ENCODE peak calls at places on chromosomes 1 and 21, in nine cellular contexts. One of them, this sample, is unnamed.

GRCh38 chr1:151839457-151840409 is at the start of gene C2CD4D:
- DNase-seq in cardiac muscle cell: peak
- DNase-seq in effector memory CD4-positive, alpha-beta T cell: peak
- DNase-seq in suprapubic skin: no peak
- DNase-seq in body of pancreas: peak
- DNase-seq in transverse colon: peak
- DNase-seq in iPS DF 6.9: no peak
- DNase-seq in esophagus muscularis mucosa: no peak
- DNase-seq in A549: no peak
- DNase-seq in this sample: peak

GRCh38 chr1:206575165-206575893 is 36.9 kb downstream of the EIF2D start:
- DNase-seq in body of pancreas: no peak
- DNase-seq in transverse colon: peak
- DNase-seq in iPS DF 6.9: no peak
- DNase-seq in A549: no peak
- DNase-seq in suprapubic skin: no peak
- DNase-seq in effector memory CD4-positive, alpha-beta T cell: no peak
- DNase-seq in cardiac muscle cell: peak
- DNase-seq in esophagus muscularis mucosa: no peak
- DNase-seq in this sample: peak

GRCh38 chr21:43645987-43646386 is 13.3 kb downstream of the HSF2BP start:
- DNase-seq in transverse colon: no peak
- DNase-seq in A549: peak
- DNase-seq in suprapubic skin: no peak
- DNase-seq in esophagus muscularis mucosa: no peak
- DNase-seq in effector memory CD4-positive, alpha-beta T cell: no peak
- DNase-seq in cardiac muscle cell: no peak
- DNase-seq in iPS DF 6.9: no peak
- DNase-seq in body of pancreas: no peak
- DNase-seq in this sample: no peak

GRCh38 chr1:59445040-59445439 is 148.1 kb downstream of the FGGY start:
- DNase-seq in transverse colon: peak
- DNase-seq in A549: peak
- DNase-seq in esophagus muscularis mucosa: no peak
- DNase-seq in iPS DF 6.9: no peak
- DNase-seq in effector memory CD4-positive, alpha-beta T cell: no peak
- DNase-seq in cardiac muscle cell: no peak
- DNase-seq in suprapubic skin: no peak
- DNase-seq in body of pancreas: no peak
- DNase-seq in this sample: no peak

GRCh38 chr1:86948212-86948611 is 33.8 kb downstream of the HS2ST1 start:
- DNase-seq in A549: no peak
- DNase-seq in transverse colon: no peak
- DNase-seq in suprapubic skin: no peak
- DNase-seq in esophagus muscularis mucosa: no peak
- DNase-seq in cardiac muscle cell: peak
- DNase-seq in iPS DF 6.9: no peak
- DNase-seq in effector memory CD4-positive, alpha-beta T cell: no peak
- DNase-seq in body of pancreas: no peak
- DNase-seq in this sample: no peak

GRCh38 chr1:244801246-244801645 is 34.2 kb upstream of the COX20 start:
- DNase-seq in suprapubic skin: peak
- DNase-seq in body of pancreas: peak
- DNase-seq in effector memory CD4-positive, alpha-beta T cell: peak
- DNase-seq in iPS DF 6.9: no peak
- DNase-seq in esophagus muscularis mucosa: no peak
- DNase-seq in cardiac muscle cell: peak
- DNase-seq in transverse colon: peak
- DNase-seq in A549: peak
- DNase-seq in this sample: peak

GRCh38 chr1:87113313-87113712 is 198.9 kb downstream of the HS2ST1 start:
- DNase-seq in suprapubic skin: no peak
- DNase-seq in A549: no peak
- DNase-seq in iPS DF 6.9: no peak
- DNase-seq in effector memory CD4-positive, alpha-beta T cell: no peak
- DNase-seq in esophagus muscularis mucosa: no peak
- DNase-seq in cardiac muscle cell: no peak
- DNase-seq in transverse colon: no peak
- DNase-seq in body of pancreas: no peak
- DNase-seq in this sample: no peak

GRCh38 chr1:67570473-67571143 is 114.4 kb upstream of the GADD45A start:
- DNase-seq in suprapubic skin: no peak
- DNase-seq in transverse colon: no peak
- DNase-seq in esophagus muscularis mucosa: no peak
- DNase-seq in effector memory CD4-positive, alpha-beta T cell: no peak
- DNase-seq in iPS DF 6.9: no peak
- DNase-seq in body of pancreas: no peak
- DNase-seq in A549: peak
- DNase-seq in cardiac muscle cell: no peak
- DNase-seq in this sample: no peak

GRCh38 chr1:237556911-237557310 is 333.8 kb downstream of the ZP4 start:
- DNase-seq in effector memory CD4-positive, alpha-beta T cell: no peak
- DNase-seq in suprapubic skin: no peak
- DNase-seq in body of pancreas: no peak
- DNase-seq in A549: no peak
- DNase-seq in transverse colon: no peak
- DNase-seq in cardiac muscle cell: no peak
- DNase-seq in iPS DF 6.9: no peak
- DNase-seq in esophagus muscularis mucosa: peak
- DNase-seq in this sample: no peak

GRCh38 chr1:30749691-30750583 is 7.6 kb downstream of the LAPTM5 start:
- DNase-seq in cardiac muscle cell: no peak
- DNase-seq in iPS DF 6.9: no peak
- DNase-seq in esophagus muscularis mucosa: no peak
- DNase-seq in suprapubic skin: no peak
- DNase-seq in body of pancreas: no peak
- DNase-seq in effector memory CD4-positive, alpha-beta T cell: peak
- DNase-seq in transverse colon: peak
- DNase-seq in A549: no peak
- DNase-seq in this sample: peak

GRCh38 chr21:41873005-41873404 is 6.1 kb downstream of the PRDM15 start:
- DNase-seq in esophagus muscularis mucosa: no peak
- DNase-seq in iPS DF 6.9: no peak
- DNase-seq in cardiac muscle cell: no peak
- DNase-seq in suprapubic skin: no peak
- DNase-seq in A549: no peak
- DNase-seq in body of pancreas: no peak
- DNase-seq in effector memory CD4-positive, alpha-beta T cell: no peak
- DNase-seq in transverse colon: no peak
- DNase-seq in this sample: no peak

GRCh38 chr21:37878946-37879660 is 37.2 kb downstream of the KCNJ6 start:
- DNase-seq in esophagus muscularis mucosa: no peak
- DNase-seq in effector memory CD4-positive, alpha-beta T cell: no peak
- DNase-seq in A549: peak
- DNase-seq in transverse colon: no peak
- DNase-seq in suprapubic skin: no peak
- DNase-seq in cardiac muscle cell: no peak
- DNase-seq in body of pancreas: no peak
- DNase-seq in iPS DF 6.9: no peak
- DNase-seq in this sample: no peak

GRCh38 chr1:227299238-227299637 is 19.1 kb downstream of the CDC42BPA start:
- DNase-seq in iPS DF 6.9: no peak
- DNase-seq in cardiac muscle cell: no peak
- DNase-seq in transverse colon: no peak
- DNase-seq in body of pancreas: no peak
- DNase-seq in esophagus muscularis mucosa: no peak
- DNase-seq in A549: no peak
- DNase-seq in suprapubic skin: no peak
- DNase-seq in effector memory CD4-positive, alpha-beta T cell: no peak
- DNase-seq in this sample: no peak

GRCh38 chr1:202212787-202213186 is 19.2 kb downstream of the LGR6 start:
- DNase-seq in transverse colon: no peak
- DNase-seq in esophagus muscularis mucosa: no peak
- DNase-seq in effector memory CD4-positive, alpha-beta T cell: no peak
- DNase-seq in A549: no peak
- DNase-seq in cardiac muscle cell: no peak
- DNase-seq in body of pancreas: no peak
- DNase-seq in suprapubic skin: no peak
- DNase-seq in iPS DF 6.9: no peak
- DNase-seq in this sample: no peak

GRCh38 chr1:82343381-82343780 is 542.6 kb downstream of the ADGRL2 start:
- DNase-seq in iPS DF 6.9: no peak
- DNase-seq in cardiac muscle cell: no peak
- DNase-seq in effector memory CD4-positive, alpha-beta T cell: no peak
- DNase-seq in esophagus muscularis mucosa: no peak
- DNase-seq in transverse colon: no peak
- DNase-seq in suprapubic skin: no peak
- DNase-seq in body of pancreas: no peak
- DNase-seq in A549: no peak
- DNase-seq in this sample: no peak

GRCh38 chr1:23827717-23828116 is 2.5 kb upstream of the HMGCL start:
- DNase-seq in transverse colon: no peak
- DNase-seq in esophagus muscularis mucosa: no peak
- DNase-seq in iPS DF 6.9: no peak
- DNase-seq in A549: no peak
- DNase-seq in suprapubic skin: no peak
- DNase-seq in effector memory CD4-positive, alpha-beta T cell: no peak
- DNase-seq in cardiac muscle cell: no peak
- DNase-seq in body of pancreas: no peak
- DNase-seq in this sample: no peak

GRCh38 chr1:23825076-23825761 is at the start of gene HMGCL:
- DNase-seq in body of pancreas: peak
- DNase-seq in esophagus muscularis mucosa: peak
- DNase-seq in suprapubic skin: peak
- DNase-seq in effector memory CD4-positive, alpha-beta T cell: peak
- DNase-seq in cardiac muscle cell: peak
- DNase-seq in iPS DF 6.9: no peak
- DNase-seq in transverse colon: peak
- DNase-seq in A549: peak
- DNase-seq in this sample: peak

GRCh38 chr1:23825762-23826522 is 713 bp upstream of the HMGCL start:
- DNase-seq in suprapubic skin: no peak
- DNase-seq in effector memory CD4-positive, alpha-beta T cell: no peak
- DNase-seq in transverse colon: no peak
- DNase-seq in iPS DF 6.9: no peak
- DNase-seq in esophagus muscularis mucosa: no peak
- DNase-seq in body of pancreas: no peak
- DNase-seq in A549: no peak
- DNase-seq in cardiac muscle cell: no peak
- DNase-seq in this sample: no peak

GRCh38 chr1:23823767-23824166 is 1.5 kb downstream of the HMGCL start:
- DNase-seq in iPS DF 6.9: no peak
- DNase-seq in transverse colon: no peak
- DNase-seq in body of pancreas: no peak
- DNase-seq in esophagus muscularis mucosa: no peak
- DNase-seq in effector memory CD4-positive, alpha-beta T cell: no peak
- DNase-seq in A549: no peak
- DNase-seq in suprapubic skin: no peak
- DNase-seq in cardiac muscle cell: no peak
- DNase-seq in this sample: no peak

DNA sequence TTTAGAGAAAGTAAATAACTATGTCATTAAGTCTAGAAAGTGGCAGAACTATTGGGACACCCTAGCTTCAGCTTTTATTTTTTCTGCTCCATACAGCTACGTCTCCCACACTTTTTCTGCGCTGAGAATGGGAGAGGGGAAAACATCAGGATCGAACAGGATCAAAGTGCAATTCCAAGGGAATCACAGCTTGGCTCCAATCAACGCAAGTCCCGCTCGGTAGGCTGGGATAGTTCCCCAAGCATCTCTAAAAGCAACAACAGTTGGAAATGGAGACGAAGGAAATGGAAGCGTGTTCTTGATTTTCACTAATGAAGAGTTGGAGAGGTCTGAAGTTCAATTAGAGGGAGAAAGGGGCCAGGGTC is 536 bp downstream of the HMGCL start:
- DNase-seq in effector memory CD4-positive, alpha-beta T cell: no peak
- DNase-seq in iPS DF 6.9: no peak
- DNase-seq in transverse colon: no peak
- DNase-seq in esophagus muscularis mucosa: no peak
- DNase-seq in cardiac muscle cell: peak
- DNase-seq in body of pancreas: no peak
- DNase-seq in A549: no peak
- DNase-seq in suprapubic skin: no peak
- DNase-seq in this sample: no peak
- H3K27ac ChIP-seq in effector memory CD4-positive, alpha-beta T cell: peak
- H3K27ac ChIP-seq in iPS DF 6.9: no peak
- H3K27ac ChIP-seq in transverse colon: peak
- H3K27ac ChIP-seq in esophagus muscularis mucosa: peak
- H3K27ac ChIP-seq in cardiac muscle cell: peak
- H3K27ac ChIP-seq in body of pancreas: peak
- H3K27ac ChIP-seq in A549: peak
- H3K27ac ChIP-seq in suprapubic skin: peak
- H3K27ac ChIP-seq in this sample: peak

DNA sequence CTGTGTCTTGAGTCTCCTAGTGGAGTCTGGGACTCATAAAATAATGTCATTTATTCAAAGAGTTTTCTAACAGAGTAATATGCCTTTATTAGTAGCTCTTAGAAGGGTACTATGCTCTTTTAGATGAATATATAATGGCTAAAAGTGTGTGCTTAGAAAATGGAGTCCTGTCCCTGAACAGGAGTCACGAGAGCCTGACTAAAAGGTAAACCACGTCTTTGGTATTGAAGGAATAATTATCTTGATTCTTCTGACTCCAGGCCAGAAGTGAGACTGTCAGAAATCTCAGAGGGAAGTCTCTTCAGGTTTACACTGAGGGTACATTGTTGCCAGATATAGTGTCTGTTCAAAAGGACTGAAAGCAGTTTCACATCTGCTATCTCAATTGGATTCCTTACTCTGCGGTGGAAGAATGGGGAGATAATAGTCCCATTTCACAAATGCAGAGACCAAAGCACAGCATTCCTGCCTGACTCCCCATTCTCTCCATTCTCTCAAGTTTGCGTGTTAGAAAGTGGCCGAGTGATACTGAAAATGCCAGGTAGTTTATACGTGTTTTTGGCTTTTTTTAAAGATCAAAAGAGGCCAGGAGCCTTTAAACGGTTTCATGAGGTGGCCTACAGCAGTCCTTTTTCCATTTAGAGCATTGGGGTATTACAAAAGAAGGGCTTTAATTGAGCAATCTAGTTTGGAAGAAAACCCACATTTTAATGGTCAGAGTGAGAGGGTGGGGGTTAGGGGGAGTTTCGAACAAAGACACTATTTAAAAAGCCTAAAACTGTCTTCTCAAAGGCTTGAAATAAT is 176.6 kb downstream of the VPS13D start:
- DNase-seq in A549: no peak
- DNase-seq in transverse colon: no peak
- DNase-seq in esophagus muscularis mucosa: no peak
- DNase-seq in suprapubic skin: no peak
- DNase-seq in body of pancreas: no peak
- DNase-seq in effector memory CD4-positive, alpha-beta T cell: no peak
- DNase-seq in iPS DF 6.9: no peak
- DNase-seq in cardiac muscle cell: peak
- DNase-seq in this sample: no peak
- H3K27ac ChIP-seq in A549: peak
- H3K27ac ChIP-seq in transverse colon: peak
- H3K27ac ChIP-seq in esophagus muscularis mucosa: peak
- H3K27ac ChIP-seq in suprapubic skin: peak
- H3K27ac ChIP-seq in body of pancreas: peak
- H3K27ac ChIP-seq in effector memory CD4-positive, alpha-beta T cell: no peak
- H3K27ac ChIP-seq in iPS DF 6.9: no peak
- H3K27ac ChIP-seq in cardiac muscle cell: peak
- H3K27ac ChIP-seq in this sample: no peak

GRCh38 chr1:225537554-225538251 is 109.9 kb upstream of the LBR start:
- DNase-seq in A549: no peak
- DNase-seq in esophagus muscularis mucosa: no peak
- DNase-seq in transverse colon: no peak
- DNase-seq in body of pancreas: no peak
- DNase-seq in suprapubic skin: no peak
- DNase-seq in iPS DF 6.9: no peak
- DNase-seq in effector memory CD4-positive, alpha-beta T cell: no peak
- DNase-seq in cardiac muscle cell: no peak
- DNase-seq in this sample: no peak
- H3K27ac ChIP-seq in A549: no peak
- H3K27ac ChIP-seq in esophagus muscularis mucosa: no peak
- H3K27ac ChIP-seq in transverse colon: no peak
- H3K27ac ChIP-seq in body of pancreas: no peak
- H3K27ac ChIP-seq in suprapubic skin: no peak
- H3K27ac ChIP-seq in iPS DF 6.9: no peak
- H3K27ac ChIP-seq in effector memory CD4-positive, alpha-beta T cell: no peak
- H3K27ac ChIP-seq in cardiac muscle cell: peak
- H3K27ac ChIP-seq in this sample: no peak

GRCh38 chr1:44485933-44486475 is 80.9 kb downstream of the RNF220 start:
- DNase-seq in body of pancreas: no peak
- DNase-seq in iPS DF 6.9: no peak
- DNase-seq in suprapubic skin: no peak
- DNase-seq in A549: no peak
- DNase-seq in effector memory CD4-positive, alpha-beta T cell: no peak
- DNase-seq in cardiac muscle cell: no peak
- DNase-seq in transverse colon: no peak
- DNase-seq in esophagus muscularis mucosa: no peak
- DNase-seq in this sample: no peak
- H3K27ac ChIP-seq in body of pancreas: no peak
- H3K27ac ChIP-seq in iPS DF 6.9: no peak
- H3K27ac ChIP-seq in suprapubic skin: no peak
- H3K27ac ChIP-seq in A549: peak
- H3K27ac ChIP-seq in effector memory CD4-positive, alpha-beta T cell: no peak
- H3K27ac ChIP-seq in cardiac muscle cell: no peak
- H3K27ac ChIP-seq in transverse colon: peak
- H3K27ac ChIP-seq in esophagus muscularis mucosa: peak
- H3K27ac ChIP-seq in this sample: no peak

This sample was measured in naive thymus-derived CD4-positive, alpha-beta T cell.